ENCODE peak calls at places on chromosomes 11 and 22, in four cellular contexts. T is WTC11, N is HepG2, R is K562. Q is an unnamed sample.
A peak's percentile ranks its signal among the peaks of the same experiment; 100 is the strongest.

GRCh38 chr22:46583571-46583970 is 36.6 kb upstream of the GRAMD4 start:
- DNase-seq in T (no peak), N (no peak), R (no peak), Q (no peak)

GRCh38 chr11:44567876-44568256 is 2.4 kb downstream of the CD82 start:
- DNase-seq in T (no peak), N (no peak), R (no peak), Q (no peak)

GRCh38 chr22:30809086-30809485 is 114.4 kb downstream of the OSBP2 start:
- DNase-seq in T (no peak), N (no peak), R (no peak), Q (no peak)

GRCh38 chr11:72781313-72782080 is 12.3 kb downstream of the STARD10 start:
- DNase-seq in T (peak; percentile 49), N (no peak), R (peak; percentile 86), Q (peak; percentile 81)

GRCh38 chr22:32164084-32164894 is 5.2 kb upstream of the C22orf42 start:
- DNase-seq in T (no peak), N (no peak), R (no peak), Q (no peak)

GRCh38 chr11:117585631-117586030 is 211.4 kb downstream of the DSCAML1 start:
- DNase-seq in T (no peak), N (no peak), R (no peak), Q (no peak)

GRCh38 chr11:118911880-118912741 is 13.6 kb downstream of the BCL9L start:
- DNase-seq in T (peak; percentile 86), N (peak; percentile 83), R (peak; percentile 84), Q (peak; percentile 36)

GRCh38 chr11:94010136-94010535 is 11.0 kb upstream of the HEPHL1 start:
- DNase-seq in T (no peak), N (no peak), R (no peak), Q (no peak)

GRCh38 chr11:112834277-112834755 is 126.9 kb upstream of the NCAM1 start:
- DNase-seq in T (no peak), N (no peak), R (no peak), Q (no peak)

GRCh38 chr11:101775033-101775432 is 139.8 kb upstream of the CEP126 start:
- DNase-seq in T (no peak), N (no peak), R (no peak), Q (no peak)

GRCh38 chr11:65417702-65418430 is 4.7 kb upstream of the NEAT1 start:
- DNase-seq in T (no peak), N (no peak), R (no peak), Q (no peak)

GRCh38 chr22:50473855-50474671 is 772 bp downstream of the SBF1 start:
- DNase-seq in T (no peak), N (no peak), R (peak; percentile 53), Q (peak; percentile 46)

GRCh38 chr22:39287076-39287743 is 32.2 kb downstream of the RPL3 start:
- DNase-seq in T (no peak), N (no peak), R (no peak), Q (no peak)

GRCh38 chr11:87662287-87662686 is 513.0 kb downstream of the RAB38 start:
- DNase-seq in T (no peak), N (no peak), R (no peak), Q (no peak)

GRCh38 chr11:70430671-70431574 is 32.6 kb downstream of the CTTN start:
- DNase-seq in T (no peak), N (no peak), R (no peak), Q (no peak)

GRCh38 chr22:41696714-41697113 is 2.6 kb upstream of the MEI1 start:
- DNase-seq in T (no peak), N (no peak), R (no peak), Q (no peak)

GRCh38 chr11:597166-597725 is 18.5 kb downstream of the IRF7 start:
- DNase-seq in T (peak; percentile 71), N (no peak), R (peak; percentile 47), Q (peak; percentile 52)

GRCh38 chr11:64296830-64297721 is 3.1 kb upstream of the CATSPERZ start:
- DNase-seq in T (no peak), N (no peak), R (no peak), Q (no peak)

GRCh38 chr11:64298966-64299846 is 952 bp upstream of the CATSPERZ start:
- DNase-seq in T (peak; percentile 33), N (no peak), R (no peak), Q (no peak)

GRCh38 chr11:64295760-64296159 is 4.4 kb upstream of the CATSPERZ start:
- DNase-seq in T (no peak), N (no peak), R (no peak), Q (no peak)

GRCh38 chr11:64296236-64296635 is 3.9 kb upstream of the CATSPERZ start:
- DNase-seq in T (no peak), N (no peak), R (no peak), Q (no peak)

GRCh38 chr11:64297722-64298358 is 2.3 kb upstream of the CATSPERZ start:
- DNase-seq in T (no peak), N (no peak), R (no peak), Q (no peak)
- TF ChIP-seq ELF4 in T (no peak), N (no peak), R (no peak), Q (no peak)

GRCh38 chr11:123765601-123766000 is 11.3 kb upstream of the OR6X1 start:
- DNase-seq in T (no peak), N (no peak), R (no peak), Q (no peak)

GRCh38 chr11:123762422-123762821 is 8.1 kb upstream of the OR6X1 start:
- DNase-seq in T (no peak), N (no peak), R (no peak), Q (no peak)

GRCh38 chr11:123757976-123758375 is 3.7 kb upstream of the OR6X1 start:
- DNase-seq in T (no peak), N (no peak), R (no peak), Q (no peak)

GRCh38 chr11:123755813-123756212 is 1.5 kb upstream of the OR6X1 start:
- DNase-seq in T (no peak), N (no peak), R (no peak), Q (no peak)

GRCh38 chr11:123760894-123761293 is 6.6 kb upstream of the OR6X1 start:
- DNase-seq in T (no peak), N (no peak), R (no peak), Q (no peak)
- TF ChIP-seq ELF4 in T (no peak), N (no peak), R (no peak), Q (no peak)

GRCh38 chr11:7522106-7522505 is 8.3 kb downstream of the PPFIBP2 start:
- DNase-seq in T (no peak), N (no peak), R (no peak), Q (no peak)
- TF ChIP-seq ELF4 in T (no peak), N (no peak), R (no peak), Q (no peak)

DNA sequence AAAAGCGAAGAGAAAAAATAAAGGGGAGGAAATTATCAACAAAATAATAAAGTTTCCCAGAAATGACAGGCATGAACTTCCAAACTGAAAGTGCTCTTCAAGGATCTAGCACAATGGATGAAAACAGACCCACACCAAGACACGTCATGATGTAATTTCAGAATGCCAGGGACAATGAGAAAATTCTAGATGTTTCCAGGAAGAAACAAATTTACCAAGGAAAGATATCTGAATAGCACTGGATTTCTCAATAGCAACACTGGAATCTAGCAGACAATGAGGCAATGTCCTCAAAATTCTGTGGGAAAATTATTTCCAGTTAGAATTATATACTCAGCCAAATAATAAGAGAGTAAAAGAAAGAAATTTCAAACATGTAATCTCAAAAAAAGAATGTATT is 46.0 kb downstream of the DENND5A start:
- DNase-seq in T (no peak), N (no peak), R (no peak), Q (no peak)
- TF ChIP-seq ELF4 in T (no peak), N (no peak), R (no peak), Q (no peak)

GRCh38 chr22:36165161-36165560 is 4.6 kb upstream of the APOL3 start:
- DNase-seq in T (no peak), N (no peak), R (no peak), Q (no peak)

GRCh38 chr22:36160499-36160942 is at the start of gene APOL3:
- DNase-seq in T (no peak), N (no peak), R (no peak), Q (no peak)

GRCh38 chr22:36163497-36163896 is 2.9 kb upstream of the APOL3 start:
- DNase-seq in T (no peak), N (no peak), R (no peak), Q (no peak)

GRCh38 chr22:36164621-36165020 is 4.1 kb upstream of the APOL3 start:
- DNase-seq in T (no peak), N (no peak), R (no peak), Q (no peak)

GRCh38 chr22:36162127-36163034 is 1.8 kb upstream of the APOL3 start:
- DNase-seq in T (no peak), N (no peak), R (no peak), Q (no peak)
- TF ChIP-seq ELF4 in T (no peak), N (no peak), R (no peak), Q (no peak)